ENCODE peak calls at places on chromosomes 12 and 14, in ten cellular contexts. One of them, this sample, is unnamed.

GRCh38 chr12:56084958-56085543 is 5.1 kb downstream of the ERBB3 start:
- DNase-seq in mesenchymal stem cell: no peak
- DNase-seq in mesendoderm: peak; percentile 71
- DNase-seq in sigmoid colon: no peak
- DNase-seq in MM.1S: no peak
- DNase-seq in upper lobe of right lung: no peak
- DNase-seq in CD8-positive, alpha-beta memory T cell: no peak
- DNase-seq in tibial nerve: no peak
- DNase-seq in heart right ventricle: no peak
- DNase-seq in pancreas: peak; percentile 29
- DNase-seq in this sample: peak; percentile 45

GRCh38 chr12:40238221-40238902 is 13.6 kb downstream of the LRRK2 start:
- DNase-seq in mesendoderm: no peak
- DNase-seq in sigmoid colon: no peak
- DNase-seq in upper lobe of right lung: no peak
- DNase-seq in heart right ventricle: no peak
- DNase-seq in CD8-positive, alpha-beta memory T cell: no peak
- DNase-seq in mesenchymal stem cell: no peak
- DNase-seq in tibial nerve: no peak
- DNase-seq in pancreas: no peak
- DNase-seq in MM.1S: no peak
- DNase-seq in this sample: no peak

GRCh38 chr12:10235761-10236631 is 23.3 kb downstream of the GABARAPL1 start:
- DNase-seq in CD8-positive, alpha-beta memory T cell: peak; percentile 22
- DNase-seq in pancreas: no peak
- DNase-seq in tibial nerve: no peak
- DNase-seq in MM.1S: peak; percentile 57
- DNase-seq in mesendoderm: peak; percentile 65
- DNase-seq in heart right ventricle: no peak
- DNase-seq in mesenchymal stem cell: peak; percentile 53
- DNase-seq in upper lobe of right lung: no peak
- DNase-seq in sigmoid colon: no peak
- DNase-seq in this sample: peak; percentile 61

GRCh38 chr12:116121453-116121871 is 156.0 kb downstream of the MED13L start:
- DNase-seq in sigmoid colon: no peak
- DNase-seq in CD8-positive, alpha-beta memory T cell: no peak
- DNase-seq in heart right ventricle: no peak
- DNase-seq in mesenchymal stem cell: no peak
- DNase-seq in MM.1S: no peak
- DNase-seq in upper lobe of right lung: no peak
- DNase-seq in pancreas: no peak
- DNase-seq in tibial nerve: no peak
- DNase-seq in mesendoderm: no peak
- DNase-seq in this sample: peak; percentile 64

GRCh38 chr12:1593232-1594044 is 943 bp downstream of the FBXL14 start:
- DNase-seq in CD8-positive, alpha-beta memory T cell: peak; percentile 43
- DNase-seq in sigmoid colon: peak; percentile 78
- DNase-seq in mesendoderm: peak; percentile 60
- DNase-seq in mesenchymal stem cell: peak; percentile 47
- DNase-seq in MM.1S: peak; percentile 75
- DNase-seq in upper lobe of right lung: peak; percentile 82
- DNase-seq in heart right ventricle: peak; percentile 45
- DNase-seq in tibial nerve: no peak
- DNase-seq in pancreas: peak; percentile 66
- DNase-seq in this sample: no peak

GRCh38 chr14:90419200-90419599 is 22.4 kb downstream of the CALM1 start:
- DNase-seq in mesenchymal stem cell: peak; percentile 85
- DNase-seq in mesendoderm: no peak
- DNase-seq in heart right ventricle: peak; percentile 58
- DNase-seq in MM.1S: no peak
- DNase-seq in CD8-positive, alpha-beta memory T cell: no peak
- DNase-seq in tibial nerve: peak; percentile 64
- DNase-seq in pancreas: peak; percentile 43
- DNase-seq in upper lobe of right lung: no peak
- DNase-seq in sigmoid colon: peak; percentile 93
- DNase-seq in this sample: no peak

GRCh38 chr12:104549820-104550480 is 93.2 kb downstream of the CHST11 start:
- DNase-seq in tibial nerve: no peak
- DNase-seq in mesendoderm: peak; percentile 65
- DNase-seq in mesenchymal stem cell: no peak
- DNase-seq in MM.1S: no peak
- DNase-seq in CD8-positive, alpha-beta memory T cell: no peak
- DNase-seq in pancreas: no peak
- DNase-seq in sigmoid colon: no peak
- DNase-seq in upper lobe of right lung: no peak
- DNase-seq in heart right ventricle: no peak
- DNase-seq in this sample: no peak

GRCh38 chr14:56119221-56119967 is 1.2 kb downstream of the PELI2 start:
- DNase-seq in MM.1S: no peak
- DNase-seq in pancreas: no peak
- DNase-seq in tibial nerve: peak; percentile 37
- DNase-seq in mesenchymal stem cell: peak; percentile 53
- DNase-seq in mesendoderm: peak; percentile 73
- DNase-seq in CD8-positive, alpha-beta memory T cell: peak; percentile 11
- DNase-seq in sigmoid colon: peak; percentile 77
- DNase-seq in heart right ventricle: peak; percentile 61
- DNase-seq in upper lobe of right lung: peak; percentile 81
- DNase-seq in this sample: peak; percentile 69

GRCh38 chr12:93134175-93134574 is 205.1 kb upstream of the EEA1 start:
- DNase-seq in upper lobe of right lung: no peak
- DNase-seq in pancreas: no peak
- DNase-seq in mesendoderm: no peak
- DNase-seq in heart right ventricle: no peak
- DNase-seq in mesenchymal stem cell: no peak
- DNase-seq in MM.1S: no peak
- DNase-seq in tibial nerve: no peak
- DNase-seq in sigmoid colon: no peak
- DNase-seq in CD8-positive, alpha-beta memory T cell: no peak
- DNase-seq in this sample: no peak

GRCh38 chr12:93133361-93133760 is 204.3 kb upstream of the EEA1 start:
- DNase-seq in mesenchymal stem cell: no peak
- DNase-seq in sigmoid colon: no peak
- DNase-seq in tibial nerve: no peak
- DNase-seq in heart right ventricle: no peak
- DNase-seq in upper lobe of right lung: no peak
- DNase-seq in MM.1S: no peak
- DNase-seq in CD8-positive, alpha-beta memory T cell: no peak
- DNase-seq in mesendoderm: no peak
- DNase-seq in pancreas: no peak
- DNase-seq in this sample: no peak

GRCh38 chr12:93136243-93137015 is 207.3 kb upstream of the EEA1 start:
- DNase-seq in mesenchymal stem cell: no peak
- DNase-seq in upper lobe of right lung: no peak
- DNase-seq in pancreas: no peak
- DNase-seq in mesendoderm: no peak
- DNase-seq in MM.1S: no peak
- DNase-seq in heart right ventricle: no peak
- DNase-seq in sigmoid colon: no peak
- DNase-seq in CD8-positive, alpha-beta memory T cell: no peak
- DNase-seq in tibial nerve: no peak
- DNase-seq in this sample: no peak

GRCh38 chr12:93134893-93135285 is 205.8 kb upstream of the EEA1 start:
- DNase-seq in MM.1S: no peak
- DNase-seq in mesendoderm: no peak
- DNase-seq in mesenchymal stem cell: no peak
- DNase-seq in sigmoid colon: no peak
- DNase-seq in CD8-positive, alpha-beta memory T cell: no peak
- DNase-seq in pancreas: no peak
- DNase-seq in tibial nerve: no peak
- DNase-seq in heart right ventricle: no peak
- DNase-seq in upper lobe of right lung: no peak
- DNase-seq in this sample: no peak

DNA sequence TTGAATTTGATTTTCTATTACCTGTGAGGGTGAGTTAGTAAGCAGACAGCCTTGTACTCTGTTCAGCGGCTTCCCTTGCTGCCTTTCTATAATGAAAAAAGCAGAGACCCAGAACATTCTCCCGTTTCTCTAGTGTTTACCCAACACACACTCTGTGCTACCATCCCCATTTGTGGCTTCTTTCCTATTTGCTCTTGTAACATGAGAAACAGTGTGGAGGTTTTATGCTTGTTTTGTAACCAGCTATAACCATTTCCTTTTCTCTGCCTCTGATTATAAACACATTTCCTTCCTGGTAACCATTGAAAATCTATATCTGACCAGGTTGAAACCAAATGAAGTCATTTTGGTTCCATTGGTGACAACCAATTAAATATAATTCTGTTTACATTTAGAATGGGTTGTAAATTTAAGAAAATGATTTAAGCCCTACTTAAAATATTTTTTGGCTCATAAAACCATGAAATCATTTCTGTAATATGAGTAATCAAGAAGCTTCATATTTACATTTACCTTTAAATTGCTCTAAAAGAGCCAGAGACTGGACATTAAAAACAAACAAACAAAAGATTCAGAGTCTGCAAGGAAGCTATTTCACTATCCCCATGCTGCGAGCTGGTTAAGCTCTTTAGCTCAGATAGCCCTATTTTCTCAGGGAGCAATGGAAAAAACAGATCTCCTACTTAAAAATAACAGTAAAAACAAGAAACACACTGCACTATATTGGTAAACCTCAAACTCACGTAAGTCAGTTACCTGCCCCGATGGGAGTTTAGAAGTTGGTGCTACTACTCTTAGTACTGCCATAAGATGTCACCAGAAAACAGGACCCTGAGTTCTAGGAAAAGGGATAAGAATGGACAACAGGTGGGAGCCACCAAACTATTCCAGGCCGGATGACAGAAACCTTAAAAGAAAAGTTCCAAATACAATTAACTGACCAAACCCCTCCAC is 206.5 kb upstream of the EEA1 start:
- DNase-seq in tibial nerve: no peak
- DNase-seq in MM.1S: peak; percentile 57
- DNase-seq in mesendoderm: no peak
- DNase-seq in mesenchymal stem cell: peak; percentile 46
- DNase-seq in upper lobe of right lung: no peak
- DNase-seq in CD8-positive, alpha-beta memory T cell: no peak
- DNase-seq in heart right ventricle: no peak
- DNase-seq in pancreas: no peak
- DNase-seq in sigmoid colon: no peak
- DNase-seq in this sample: no peak
- H3K4me3 ChIP-seq in tibial nerve: no peak overlapping the region
- H3K4me3 ChIP-seq in MM.1S: no peak overlapping the region
- H3K4me3 ChIP-seq in mesendoderm: no peak overlapping the region
- H3K4me3 ChIP-seq in mesenchymal stem cell: no peak overlapping the region
- H3K4me3 ChIP-seq in upper lobe of right lung: no peak overlapping the region
- H3K4me3 ChIP-seq in CD8-positive, alpha-beta memory T cell: no peak overlapping the region
- H3K4me3 ChIP-seq in heart right ventricle: no peak overlapping the region
- H3K4me3 ChIP-seq in pancreas: no peak overlapping the region
- H3K4me3 ChIP-seq in sigmoid colon: no peak overlapping the region
- H3K4me3 ChIP-seq in this sample: no peak overlapping the region

GRCh38 chr12:122096591-122097149 is 18.1 kb downstream of the MLXIP start:
- DNase-seq in mesendoderm: no peak
- DNase-seq in sigmoid colon: peak; percentile 65
- DNase-seq in CD8-positive, alpha-beta memory T cell: no peak
- DNase-seq in heart right ventricle: no peak
- DNase-seq in upper lobe of right lung: no peak
- DNase-seq in pancreas: peak; percentile 42
- DNase-seq in MM.1S: no peak
- DNase-seq in mesenchymal stem cell: no peak
- DNase-seq in tibial nerve: no peak
- DNase-seq in this sample: no peak

GRCh38 chr12:122094735-122095561 is 16.4 kb downstream of the MLXIP start:
- DNase-seq in heart right ventricle: no peak
- DNase-seq in mesendoderm: no peak
- DNase-seq in upper lobe of right lung: no peak
- DNase-seq in pancreas: no peak
- DNase-seq in CD8-positive, alpha-beta memory T cell: no peak
- DNase-seq in mesenchymal stem cell: peak; percentile 58
- DNase-seq in MM.1S: no peak
- DNase-seq in tibial nerve: no peak
- DNase-seq in sigmoid colon: peak; percentile 61
- DNase-seq in this sample: peak; percentile 28

GRCh38 chr12:122093098-122093883 is 14.7 kb downstream of the MLXIP start:
- DNase-seq in MM.1S: no peak
- DNase-seq in sigmoid colon: peak; percentile 50
- DNase-seq in upper lobe of right lung: peak; percentile 17
- DNase-seq in mesenchymal stem cell: no peak
- DNase-seq in mesendoderm: no peak
- DNase-seq in heart right ventricle: no peak
- DNase-seq in pancreas: no peak
- DNase-seq in tibial nerve: no peak
- DNase-seq in CD8-positive, alpha-beta memory T cell: no peak
- DNase-seq in this sample: no peak

GRCh38 chr12:122096014-122096413 is 17.5 kb downstream of the MLXIP start:
- DNase-seq in mesendoderm: no peak
- DNase-seq in MM.1S: no peak
- DNase-seq in tibial nerve: no peak
- DNase-seq in upper lobe of right lung: no peak
- DNase-seq in sigmoid colon: peak; percentile 25
- DNase-seq in CD8-positive, alpha-beta memory T cell: no peak
- DNase-seq in heart right ventricle: no peak
- DNase-seq in pancreas: no peak
- DNase-seq in mesenchymal stem cell: no peak
- DNase-seq in this sample: no peak

GRCh38 chr12:122094261-122094734 is 15.7 kb downstream of the MLXIP start:
- DNase-seq in mesendoderm: no peak
- DNase-seq in heart right ventricle: no peak
- DNase-seq in pancreas: no peak
- DNase-seq in mesenchymal stem cell: no peak
- DNase-seq in CD8-positive, alpha-beta memory T cell: no peak
- DNase-seq in tibial nerve: no peak
- DNase-seq in MM.1S: no peak
- DNase-seq in upper lobe of right lung: no peak
- DNase-seq in sigmoid colon: peak; percentile 44
- DNase-seq in this sample: no peak
- H3K4me1 ChIP-seq in mesendoderm: peaks cover 7% of the 10 kb centered on the region
- H3K4me1 ChIP-seq in heart right ventricle: peaks cover 75% of the 10 kb centered on the region
- H3K4me1 ChIP-seq in pancreas: peaks cover 46% of the 10 kb centered on the region
- H3K4me1 ChIP-seq in mesenchymal stem cell: peaks cover 54% of the 10 kb centered on the region
- H3K4me1 ChIP-seq in CD8-positive, alpha-beta memory T cell: peaks cover 71% of the 10 kb centered on the region
- H3K4me1 ChIP-seq in tibial nerve: no peaks in the 10 kb centered on the region
- H3K4me1 ChIP-seq in MM.1S: no peaks in the 10 kb centered on the region
- H3K4me1 ChIP-seq in upper lobe of right lung: peaks cover 69% of the 10 kb centered on the region
- H3K4me1 ChIP-seq in sigmoid colon: peaks cover 100% of the 10 kb centered on the region
- H3K4me1 ChIP-seq in this sample: peaks cover 8% of the 10 kb centered on the region

DNA sequence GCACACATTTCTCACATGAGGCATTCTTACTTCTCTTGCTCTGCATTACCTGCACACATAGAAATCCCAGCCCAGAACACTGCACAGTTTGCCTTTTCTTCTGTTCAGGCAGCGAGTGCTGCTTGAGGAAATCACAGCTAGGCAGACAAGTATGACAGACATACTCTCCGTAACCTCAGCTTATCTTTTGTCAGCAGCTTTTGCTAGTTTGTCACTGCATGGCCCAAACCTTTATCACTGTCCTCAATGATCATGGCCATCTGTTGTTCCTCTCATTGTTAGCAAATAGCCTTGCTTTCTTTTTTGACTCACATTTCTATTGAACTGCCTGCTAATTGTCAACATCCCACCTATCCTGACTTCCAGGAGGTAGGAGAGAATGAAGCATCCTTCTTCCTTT is 5.3 kb downstream of the ZNF10 start:
- DNase-seq in MM.1S: no peak
- DNase-seq in sigmoid colon: no peak
- DNase-seq in tibial nerve: no peak
- DNase-seq in CD8-positive, alpha-beta memory T cell: no peak
- DNase-seq in upper lobe of right lung: no peak
- DNase-seq in mesenchymal stem cell: no peak
- DNase-seq in mesendoderm: no peak
- DNase-seq in heart right ventricle: no peak
- DNase-seq in pancreas: no peak
- DNase-seq in this sample: no peak
- H3K4me3 ChIP-seq in MM.1S: no peak overlapping the region
- H3K4me3 ChIP-seq in sigmoid colon: no peak overlapping the region
- H3K4me3 ChIP-seq in tibial nerve: no peak overlapping the region
- H3K4me3 ChIP-seq in CD8-positive, alpha-beta memory T cell: no peak overlapping the region
- H3K4me3 ChIP-seq in upper lobe of right lung: no peak overlapping the region
- H3K4me3 ChIP-seq in mesenchymal stem cell: no peak overlapping the region
- H3K4me3 ChIP-seq in mesendoderm: no peak overlapping the region
- H3K4me3 ChIP-seq in heart right ventricle: no peak overlapping the region
- H3K4me3 ChIP-seq in pancreas: no peak overlapping the region
- H3K4me3 ChIP-seq in this sample: no peak overlapping the region

DNA sequence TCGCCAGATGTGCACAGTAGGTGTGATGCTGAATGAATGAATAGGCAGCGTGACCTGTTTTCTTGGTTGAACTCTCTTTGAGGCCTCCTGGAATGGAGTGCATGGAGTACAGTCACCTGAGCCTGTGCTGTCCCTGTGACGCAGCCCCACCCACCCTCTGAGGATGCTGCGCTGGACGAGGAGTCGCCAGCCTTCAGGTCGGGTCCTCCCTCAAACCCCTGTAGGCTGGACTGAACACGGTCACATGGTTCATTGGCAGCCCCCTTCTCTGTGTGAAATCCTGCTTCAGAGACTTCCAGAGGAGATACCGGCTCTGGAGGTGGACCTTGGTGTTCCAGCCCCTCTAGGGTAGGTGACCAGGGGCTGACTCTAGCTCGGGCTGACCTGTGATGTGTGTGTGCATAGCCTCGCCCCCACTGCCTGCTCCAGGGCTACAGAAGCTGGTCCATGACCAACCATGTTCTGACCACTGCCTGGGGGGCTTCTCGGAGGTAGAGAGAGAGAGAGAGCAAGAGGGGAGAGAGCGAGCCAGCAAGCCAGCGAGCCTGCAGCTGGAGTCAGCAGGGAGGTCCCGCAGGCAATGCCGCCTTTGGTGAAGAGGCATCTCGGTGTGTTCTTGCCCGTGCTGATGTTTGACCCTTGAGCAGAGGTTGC is 158.0 kb upstream of the RTL1 start:
- DNase-seq in mesenchymal stem cell: no peak
- DNase-seq in mesendoderm: no peak
- DNase-seq in heart right ventricle: no peak
- DNase-seq in MM.1S: no peak
- DNase-seq in sigmoid colon: peak; percentile 45
- DNase-seq in tibial nerve: no peak
- DNase-seq in CD8-positive, alpha-beta memory T cell: no peak
- DNase-seq in upper lobe of right lung: peak; percentile 43
- DNase-seq in pancreas: no peak
- DNase-seq in this sample: no peak
- H3K4me1 ChIP-seq in mesenchymal stem cell: peaks cover 3% of the 10 kb centered on the region
- H3K4me1 ChIP-seq in mesendoderm: no peaks in the 10 kb centered on the region
- H3K4me1 ChIP-seq in heart right ventricle: no peaks in the 10 kb centered on the region
- H3K4me1 ChIP-seq in MM.1S: no peaks in the 10 kb centered on the region
- H3K4me1 ChIP-seq in sigmoid colon: no peaks in the 10 kb centered on the region
- H3K4me1 ChIP-seq in tibial nerve: no peaks in the 10 kb centered on the region
- H3K4me1 ChIP-seq in CD8-positive, alpha-beta memory T cell: no peaks in the 10 kb centered on the region
- H3K4me1 ChIP-seq in upper lobe of right lung: no peaks in the 10 kb centered on the region
- H3K4me1 ChIP-seq in pancreas: no peaks in the 10 kb centered on the region
- H3K4me1 ChIP-seq in this sample: no peaks in the 10 kb centered on the region